ENCODE peak calls at places on chromosomes 16 and 17, in seven cellular contexts. D, Z, S, J, B, L and U are unnamed samples.

GRCh38 chr16:56662357-56663354 is 4.9 kb downstream of the MT1F start:
- DNase-seq in Z (no peak), L (no peak), J (peak; percentile 23), S (no peak), B (no peak), D (no peak), U (no peak)

GRCh38 chr17:76404256-76404655 is 19.8 kb downstream of the SPHK1 start:
- DNase-seq in S (peak; percentile 5), J (no peak), B (no peak), L (no peak), D (no peak), Z (no peak), U (no peak)

GRCh38 chr16:84368327-84368996 is at the start of gene ATP2C2:
- DNase-seq in L (no peak), D (no peak), Z (no peak), J (no peak), S (no peak), B (no peak), U (no peak)

GRCh38 chr17:28760987-28761562 is 17.3 kb downstream of the TRAF4 start:
- DNase-seq in B (no peak), S (peak; percentile 54), L (peak; percentile 36), J (no peak), D (no peak), Z (peak; percentile 38), U (no peak)

GRCh38 chr17:61402978-61403845 is 3.6 kb downstream of the TBX2 start:
- DNase-seq in D (no peak), Z (peak; percentile 64), S (no peak), L (peak; percentile 15), J (no peak), B (no peak), U (no peak)

GRCh38 chr17:27466376-27466747 is 10.1 kb downstream of the KSR1 start:
- DNase-seq in Z (no peak), D (no peak), L (no peak), J (peak; percentile 17), S (no peak), B (no peak), U (no peak)

GRCh38 chr16:17591655-17592405 is 121.1 kb upstream of the XYLT1 start:
- DNase-seq in D (no peak), J (peak; percentile 61), Z (no peak), B (no peak), L (no peak), S (no peak), U (no peak)

GRCh38 chr17:62911106-62911505 is 54.9 kb upstream of the TANC2 start:
- DNase-seq in B (no peak), J (no peak), D (no peak), L (no peak), S (no peak), Z (no peak), U (no peak)

GRCh38 chr17:50471009-50471905 is 2.6 kb upstream of the CHAD start:
- DNase-seq in S (no peak), D (no peak), Z (no peak), J (no peak), B (no peak), L (no peak), U (no peak)

GRCh38 chr16:48492131-48492530 is 106.9 kb upstream of the SIAH1 start:
- DNase-seq in D (no peak), Z (peak; percentile 96), S (no peak), J (no peak), L (peak; percentile 43), B (no peak), U (no peak)

GRCh38 chr17:8117980-8118768 is at the start of gene ALOXE3:
- DNase-seq in B (peak; percentile 92), D (no peak), Z (peak; percentile 36), L (peak; percentile 71), S (no peak), J (no peak), U (no peak)

GRCh38 chr16:82895843-82896242 is 269.1 kb downstream of the CDH13 start:
- DNase-seq in L (no peak), S (no peak), D (no peak), B (no peak), Z (no peak), J (no peak), U (no peak)

GRCh38 chr17:35433075-35433894 is 985 bp upstream of the SLFN12 start:
- DNase-seq in L (peak; percentile 88), D (peak; percentile 78), B (peak; percentile 98), Z (peak; percentile 99), S (peak; percentile 56), J (peak; percentile 30), U (peak; percentile 90)

GRCh38 chr17:29451338-29451737 is 61.2 kb downstream of the TAOK1 start:
- DNase-seq in D (no peak), B (no peak), L (no peak), Z (no peak), S (no peak), J (no peak), U (no peak)

GRCh38 chr16:79661578-79661977 is 61.0 kb upstream of the MAF start:
- DNase-seq in L (no peak), J (no peak), Z (no peak), B (no peak), S (no peak), D (no peak), U (no peak)

GRCh38 chr17:44564429-44564828 is 7.1 kb downstream of the FZD2 start:
- DNase-seq in L (no peak), B (no peak), D (no peak), J (no peak), S (no peak), Z (no peak), U (no peak)

GRCh38 chr17:77418609-77419008 is 277.8 kb downstream of the SEC14L1 start:
- DNase-seq in L (no peak), S (no peak), Z (no peak), B (no peak), D (no peak), J (no peak), U (no peak)

GRCh38 chr17:77419095-77419494 is 278.3 kb downstream of the SEC14L1 start:
- DNase-seq in Z (no peak), S (no peak), D (no peak), L (no peak), B (no peak), J (no peak), U (no peak)

GRCh38 chr17:77420804-77421634 is 280.2 kb downstream of the SEC14L1 start:
- DNase-seq in L (peak; percentile 91), Z (peak; percentile 88), J (peak; percentile 60), S (no peak), B (no peak), D (no peak), U (no peak)

GRCh38 chr17:77420476-77420803 is 279.7 kb downstream of the SEC14L1 start:
- DNase-seq in B (no peak), J (no peak), L (no peak), Z (no peak), D (no peak), S (no peak), U (no peak)

GRCh38 chr17:77419547-77420475 is 279.0 kb downstream of the SEC14L1 start:
- DNase-seq in S (no peak), Z (no peak), B (no peak), J (no peak), D (no peak), L (peak; percentile 49), U (no peak)
- H3K4me3 ChIP-seq in S (no peak overlapping the region), Z (no peak overlapping the region), B (no peak overlapping the region), J (no peak overlapping the region), D (no peak overlapping the region), L (no peak overlapping the region), U (no peak overlapping the region)

GRCh38 chr16:11556214-11556819 is 30.4 kb downstream of the LITAF start:
- DNase-seq in D (no peak), S (no peak), Z (no peak), L (no peak), B (no peak), J (no peak), U (no peak)
- H3K36me3 ChIP-seq in D (peaks cover 47% of the 10 kb centered on the region), S (no peaks in the 10 kb centered on the region), Z (peaks cover 17% of the 10 kb centered on the region), L (no peaks in the 10 kb centered on the region), B (peaks cover 14% of the 10 kb centered on the region), J (peaks cover 46% of the 10 kb centered on the region), U (no peaks in the 10 kb centered on the region)

DNA sequence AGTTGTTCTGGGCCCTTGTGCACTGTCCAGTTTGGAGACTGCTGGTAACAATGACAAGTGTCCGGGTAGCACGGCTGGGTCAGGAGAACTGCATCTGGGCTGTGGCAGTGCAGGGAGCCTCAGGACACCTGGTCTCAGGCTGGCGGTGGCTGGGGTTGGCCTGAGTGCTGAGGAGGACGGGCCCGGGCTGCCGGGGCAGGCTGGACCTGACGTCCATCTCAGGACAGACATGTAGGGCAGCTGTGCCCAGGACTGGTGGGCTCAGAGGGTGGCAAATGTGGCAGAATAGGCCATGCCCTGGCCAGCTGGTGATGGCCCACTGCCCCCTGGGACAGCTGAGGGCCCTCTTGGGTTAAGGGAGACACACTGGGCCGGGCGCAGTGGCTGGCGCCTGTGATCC is 4.2 kb upstream of the NLRC3 start:
- DNase-seq in B (no peak), J (no peak), D (no peak), L (no peak), Z (no peak), S (no peak), U (no peak)
- H3K27ac ChIP-seq in B (no peak overlapping the region), J (no peak overlapping the region), D (no peak overlapping the region), L (no peak overlapping the region), Z (no peak overlapping the region), S (no peak overlapping the region), U (no peak overlapping the region)

GRCh38 chr17:75346906-75347305 is 57.7 kb upstream of the SLC25A19 start:
- DNase-seq in L (no peak), J (no peak), S (no peak), Z (peak; percentile 28), D (no peak), B (no peak), U (no peak)
- H3K4me3 ChIP-seq in L (no peak overlapping the region), J (no peak overlapping the region), S (no peak overlapping the region), Z (no peak overlapping the region), D (no peak overlapping the region), B (no peak overlapping the region), U (no peak overlapping the region)

GRCh38 chr16:185213-185612 is 5.0 kb downstream of the HBQ1 start:
- DNase-seq in B (no peak), Z (no peak), J (no peak), L (no peak), S (no peak), D (no peak), U (no peak)

GRCh38 chr16:188674-189073 is 8.4 kb downstream of the HBQ1 start:
- DNase-seq in B (no peak), S (no peak), L (no peak), Z (no peak), J (peak; percentile 28), D (no peak), U (no peak)

GRCh38 chr16:185691-186090 is 5.4 kb downstream of the HBQ1 start:
- DNase-seq in Z (no peak), S (no peak), L (no peak), J (no peak), B (no peak), D (no peak), U (no peak)

GRCh38 chr16:189604-190186 is 9.4 kb downstream of the HBQ1 start:
- DNase-seq in J (no peak), S (no peak), Z (no peak), B (no peak), L (no peak), D (no peak), U (no peak)

DNA sequence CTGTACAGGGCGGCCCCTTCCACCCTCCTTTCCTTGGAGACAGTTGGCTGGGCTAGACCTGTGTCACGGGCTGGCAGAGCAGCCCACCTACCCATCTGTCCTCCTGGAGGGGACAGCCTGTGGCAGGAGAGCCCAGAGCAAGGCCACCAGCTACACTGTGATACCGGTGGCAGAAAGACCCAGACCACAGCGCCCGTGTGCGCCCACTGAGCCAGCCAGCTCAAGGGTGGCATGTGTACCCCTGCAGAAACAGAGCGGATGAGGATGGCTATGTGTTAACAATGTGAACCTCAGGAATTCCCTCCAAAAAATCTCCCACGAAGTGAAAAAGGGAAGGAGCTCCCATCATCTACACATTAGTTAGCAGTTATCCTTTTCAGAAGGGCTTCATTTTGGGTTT is 7.1 kb downstream of the HBQ1 start:
- DNase-seq in D (no peak), L (no peak), B (no peak), Z (no peak), S (no peak), J (no peak), U (no peak)
- H3K36me3 ChIP-seq in D (peaks cover 46% of the 10 kb centered on the region), L (no peaks in the 10 kb centered on the region), B (peaks cover 29% of the 10 kb centered on the region), Z (peaks cover 26% of the 10 kb centered on the region), S (no peaks in the 10 kb centered on the region), J (peaks cover 35% of the 10 kb centered on the region), U (peaks cover 14% of the 10 kb centered on the region)